ENCODE peak calls at places on chromosome 4, in ten cellular contexts. T, E, O, S, X, W, A, N, P and J are unnamed samples.

GRCh38 chr4:107978716-107979451 is 10.8 kb upstream of the HADH start:
- DNase-seq in T (peak; percentile 69), E (no peak), O (no peak), S (no peak), X (no peak), W (peak; percentile 35), A (no peak), N (no peak), P (no peak), J (no peak)

GRCh38 chr4:60201052-60201673 is 999.0 kb upstream of the ADGRL3 start:
- DNase-seq in T (peak; percentile 34), E (no peak), O (peak; percentile 23), S (peak; percentile 2), X (no peak), W (peak; percentile 22), A (no peak), N (peak; percentile 61), P (peak; percentile 28), J (peak; percentile 62)

GRCh38 chr4:46993075-46994006 is at the start of gene GABRA4:
- DNase-seq in T (no peak), E (peak; percentile 63), O (peak; percentile 20), S (no peak), X (no peak), W (no peak), A (no peak), N (no peak), P (no peak), J (no peak)

GRCh38 chr4:102439835-102440234 is 61.3 kb upstream of the NFKB1 start:
- DNase-seq in T (no peak), E (no peak), O (no peak), S (no peak), X (no peak), W (no peak), A (no peak), N (no peak), P (no peak), J (no peak)

GRCh38 chr4:48681856-48682255 is 98.2 kb downstream of the FRYL start:
- DNase-seq in T (no peak), E (no peak), O (peak; percentile 39), S (no peak), X (no peak), W (no peak), A (no peak), N (peak; percentile 12), P (peak; percentile 28), J (peak; percentile 12)

GRCh38 chr4:8746523-8747466 is 124.8 kb downstream of the HMX1 start:
- DNase-seq in T (no peak), E (peak; percentile 8), O (no peak), S (no peak), X (no peak), W (no peak), A (no peak), N (no peak), P (no peak), J (no peak)

GRCh38 chr4:169400832-169401231 is 130.1 kb upstream of the SH3RF1 start:
- DNase-seq in T (no peak), E (no peak), O (no peak), S (no peak), X (no peak), W (no peak), A (no peak), N (no peak), P (no peak), J (no peak)

GRCh38 chr4:96483308-96484030 is 643.6 kb downstream of the PDHA2 start:
- DNase-seq in T (no peak), E (no peak), O (no peak), S (no peak), X (no peak), W (no peak), A (no peak), N (no peak), P (no peak), J (no peak)

GRCh38 chr4:30642520-30642919 is 77.6 kb upstream of the PCDH7 start:
- DNase-seq in T (no peak), E (no peak), O (no peak), S (no peak), X (no peak), W (no peak), A (no peak), N (no peak), P (no peak), J (no peak)

GRCh38 chr4:123031664-123032063 is 109.3 kb upstream of the NUDT6 start:
- DNase-seq in T (no peak), E (no peak), O (no peak), S (no peak), X (no peak), W (no peak), A (no peak), N (no peak), P (no peak), J (no peak)

GRCh38 chr4:147318581-147318980 is 162.3 kb upstream of the EDNRA start:
- DNase-seq in T (no peak), E (no peak), O (no peak), S (no peak), X (no peak), W (no peak), A (no peak), N (no peak), P (no peak), J (no peak)

GRCh38 chr4:7915875-7916242 is 23.8 kb downstream of the AFAP1 start:
- DNase-seq in T (no peak), E (no peak), O (no peak), S (no peak), X (no peak), W (no peak), A (no peak), N (no peak), P (no peak), J (no peak)

GRCh38 chr4:118381902-118382301 is 29.1 kb upstream of the PRSS12 start:
- DNase-seq in T (no peak), E (no peak), O (no peak), S (no peak), X (no peak), W (no peak), A (no peak), N (no peak), P (no peak), J (no peak)

GRCh38 chr4:83917572-83917971 is 381.7 kb downstream of the GPAT3 start:
- DNase-seq in T (no peak), E (no peak), O (no peak), S (no peak), X (no peak), W (no peak), A (no peak), N (peak; percentile 48), P (no peak), J (no peak)

GRCh38 chr4:183504930-183505555 is at the start of gene ING2:
- DNase-seq in T (peak; percentile 83), E (no peak), O (peak; percentile 85), S (peak; percentile 62), X (no peak), W (peak; percentile 89), A (no peak), N (peak; percentile 39), P (no peak), J (peak; percentile 58)

GRCh38 chr4:132108784-132109183 is 1040.3 kb upstream of the PCDH10 start:
- DNase-seq in T (no peak), E (no peak), O (no peak), S (no peak), X (no peak), W (no peak), A (no peak), N (no peak), P (no peak), J (no peak)

GRCh38 chr4:143819029-143819428 is 86.3 kb downstream of the GYPE start:
- DNase-seq in T (no peak), E (no peak), O (no peak), S (no peak), X (no peak), W (no peak), A (no peak), N (no peak), P (no peak), J (no peak)

GRCh38 chr4:145580906-145581305 is 38.3 kb upstream of the MMAA start:
- DNase-seq in T (no peak), E (no peak), O (no peak), S (no peak), X (no peak), W (no peak), A (no peak), N (peak; percentile 44), P (no peak), J (no peak)

GRCh38 chr4:53990641-53991040 is 73.8 kb downstream of the CHIC2 start:
- DNase-seq in T (no peak), E (no peak), O (no peak), S (no peak), X (no peak), W (no peak), A (no peak), N (no peak), P (no peak), J (no peak)

GRCh38 chr4:100641326-100641725 is 123.5 kb upstream of the EMCN start:
- DNase-seq in T (no peak), E (no peak), O (no peak), S (no peak), X (no peak), W (no peak), A (no peak), N (no peak), P (no peak), J (no peak)

GRCh38 chr4:2371765-2372487 is 46.5 kb downstream of the ZFYVE28 start:
- DNase-seq in T (no peak), E (no peak), O (no peak), S (no peak), X (no peak), W (no peak), A (no peak), N (no peak), P (no peak), J (no peak)

GRCh38 chr4:48780867-48781219 is 764 bp upstream of the FRYL start:
- DNase-seq in T (peak; percentile 76), E (no peak), O (no peak), S (no peak), X (peak; percentile 49), W (no peak), A (peak; percentile 37), N (peak; percentile 23), P (peak; percentile 42), J (no peak)

GRCh38 chr4:88106205-88106604 is 52.2 kb downstream of the ABCG2 start:
- DNase-seq in T (no peak), E (no peak), O (no peak), S (no peak), X (no peak), W (no peak), A (no peak), N (peak; percentile 89), P (no peak), J (peak; percentile 67)

GRCh38 chr4:155526452-155527169 is 140.0 kb upstream of the GUCY1A1 start:
- DNase-seq in T (peak; percentile 43), E (no peak), O (no peak), S (no peak), X (no peak), W (no peak), A (no peak), N (no peak), P (no peak), J (no peak)

GRCh38 chr4:156182269-156182668 is 228.6 kb upstream of the CTSO start:
- DNase-seq in T (no peak), E (no peak), O (no peak), S (no peak), X (no peak), W (no peak), A (no peak), N (no peak), P (no peak), J (no peak)

GRCh38 chr4:15410750-15411149 is 17.1 kb upstream of the C1QTNF7 start:
- DNase-seq in T (no peak), E (no peak), O (no peak), S (no peak), X (no peak), W (no peak), A (no peak), N (peak; percentile 20), P (no peak), J (no peak)

GRCh38 chr4:98626350-98626749 is 32.1 kb downstream of the TSPAN5 start:
- DNase-seq in T (no peak), E (no peak), O (no peak), S (no peak), X (no peak), W (no peak), A (no peak), N (peak; percentile 97), P (no peak), J (no peak)

GRCh38 chr4:80197132-80197573 is at the start of gene PRDM8:
- DNase-seq in T (peak; percentile 91), E (no peak), O (no peak), S (no peak), X (no peak), W (peak; percentile 77), A (no peak), N (no peak), P (no peak), J (no peak)